ENCODE peak calls at places on chromosome 20, in six cellular contexts. One of them, this sample, is unnamed.

GRCh38 chr20:10922521-10922920 is 248.7 kb upstream of the JAG1 start:
- DNase-seq in WTC11: no peak
- DNase-seq in A549: no peak
- DNase-seq in K562: no peak
- DNase-seq in H1: no peak
- DNase-seq in HepG2: no peak
- DNase-seq in this sample: no peak

GRCh38 chr20:14634666-14635065 is 297.3 kb upstream of the FLRT3 start:
- DNase-seq in WTC11: no peak
- DNase-seq in A549: no peak
- DNase-seq in K562: no peak
- DNase-seq in H1: no peak
- DNase-seq in HepG2: no peak
- DNase-seq in this sample: no peak

GRCh38 chr20:46905364-46906125 is 10.9 kb downstream of the EYA2 start:
- DNase-seq in WTC11: no peak
- DNase-seq in A549: no peak
- DNase-seq in K562: no peak
- DNase-seq in H1: no peak
- DNase-seq in HepG2: no peak
- DNase-seq in this sample: no peak

GRCh38 chr20:6686171-6686570 is 81.3 kb upstream of the BMP2 start:
- DNase-seq in WTC11: no peak
- DNase-seq in A549: no peak
- DNase-seq in K562: no peak
- DNase-seq in H1: no peak
- DNase-seq in HepG2: no peak
- DNase-seq in this sample: no peak

GRCh38 chr20:50271674-50272412 is 81.2 kb downstream of the CEBPB start:
- DNase-seq in WTC11: no peak
- DNase-seq in A549: no peak
- DNase-seq in K562: no peak
- DNase-seq in H1: no peak
- DNase-seq in HepG2: no peak
- DNase-seq in this sample: no peak

GRCh38 chr20:6920991-6921613 is 153.6 kb downstream of the BMP2 start:
- DNase-seq in WTC11: no peak
- DNase-seq in A549: no peak
- DNase-seq in K562: no peak
- DNase-seq in H1: no peak
- DNase-seq in HepG2: no peak
- DNase-seq in this sample: no peak

GRCh38 chr20:38202982-38203293 is 37.9 kb upstream of the TGM2 start:
- DNase-seq in WTC11: no peak
- DNase-seq in A549: no peak
- DNase-seq in K562: no peak
- DNase-seq in H1: no peak
- DNase-seq in HepG2: no peak
- DNase-seq in this sample: no peak

GRCh38 chr20:47464380-47465101 is 37.1 kb upstream of the NCOA3 start:
- DNase-seq in WTC11: no peak
- DNase-seq in A549: peak; percentile 97
- DNase-seq in K562: no peak
- DNase-seq in H1: no peak
- DNase-seq in HepG2: peak; percentile 100
- DNase-seq in this sample: peak; percentile 94

GRCh38 chr20:13525225-13525940 is 113.3 kb downstream of the TASP1 start:
- DNase-seq in WTC11: no peak
- DNase-seq in A549: peak; percentile 83
- DNase-seq in K562: no peak
- DNase-seq in H1: no peak
- DNase-seq in HepG2: peak; percentile 68
- DNase-seq in this sample: peak; percentile 57

DNA sequence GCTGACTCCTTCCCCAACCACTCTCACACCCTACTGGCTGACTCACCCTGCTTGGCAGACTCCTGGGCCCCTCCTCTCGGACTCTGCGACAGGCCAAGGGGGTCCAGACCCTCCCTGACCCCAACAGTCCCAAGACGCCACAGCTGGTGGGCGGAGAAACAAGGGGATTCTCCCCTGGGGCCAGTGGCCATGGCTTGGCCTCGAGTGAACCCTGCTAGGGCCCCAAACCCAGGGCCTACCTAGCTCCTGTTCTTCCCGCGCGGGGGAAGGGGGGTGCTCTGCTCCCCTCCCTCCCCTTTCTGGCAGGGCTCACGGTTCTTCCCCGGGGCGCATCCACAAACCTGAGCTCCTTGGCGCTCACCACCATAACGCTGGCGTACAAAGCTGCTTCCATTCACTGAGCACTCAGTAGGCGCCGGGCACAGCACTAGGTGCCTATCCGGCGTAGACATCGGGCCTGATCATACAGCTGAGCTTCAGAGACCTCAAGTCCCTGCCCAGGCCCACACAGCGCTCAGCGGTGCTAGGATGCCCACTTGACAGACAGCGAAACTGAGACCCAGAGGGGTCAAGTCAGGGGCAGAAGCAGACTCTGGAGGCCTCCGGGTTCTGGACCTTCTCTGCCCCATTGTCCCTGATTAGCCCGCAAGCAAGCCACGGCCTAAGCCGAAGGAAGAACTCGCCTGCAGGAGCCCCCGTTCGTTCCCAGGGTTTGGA is 564 bp downstream of the ADA start:
- DNase-seq in WTC11: no peak
- DNase-seq in A549: no peak
- DNase-seq in K562: no peak
- DNase-seq in H1: no peak
- DNase-seq in HepG2: no peak
- DNase-seq in this sample: peak; percentile 18
- TF ChIP-seq JUN in WTC11: no peak
- TF ChIP-seq JUN in A549: no peak
- TF ChIP-seq JUN in K562: no peak
- TF ChIP-seq JUN in H1: no peak
- TF ChIP-seq JUN in HepG2: no peak
- TF ChIP-seq JUN in this sample: no peak

DNA sequence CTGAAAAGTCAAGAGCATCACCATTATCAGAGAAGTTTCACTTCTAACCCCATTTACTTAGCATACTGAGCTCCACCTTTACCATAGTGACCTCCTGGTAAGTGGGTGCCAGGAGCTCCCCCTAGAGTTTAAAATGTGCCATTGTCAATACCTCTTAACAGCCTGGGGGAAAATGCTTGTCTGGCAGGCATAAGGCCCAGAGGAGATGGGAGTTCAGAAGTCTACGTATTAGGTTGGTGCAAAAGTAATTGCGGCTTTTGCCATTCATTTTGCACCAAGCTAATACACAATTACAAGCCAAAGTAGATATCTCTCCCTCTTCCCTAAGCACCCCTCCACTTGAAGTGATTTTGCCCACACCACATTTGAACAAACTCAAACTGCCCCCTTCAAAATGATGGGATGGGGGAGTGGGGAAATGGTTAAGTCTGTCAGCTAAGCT is 919.0 kb downstream of the KIF16B start:
- DNase-seq in WTC11: peak; percentile 44
- DNase-seq in A549: peak; percentile 42
- DNase-seq in K562: peak; percentile 20
- DNase-seq in H1: peak; percentile 44
- DNase-seq in HepG2: peak; percentile 68
- DNase-seq in this sample: peak; percentile 63
- TF ChIP-seq JUN in WTC11: no peak
- TF ChIP-seq JUN in A549: no peak
- TF ChIP-seq JUN in K562: no peak
- TF ChIP-seq JUN in H1: no peak
- TF ChIP-seq JUN in HepG2: no peak
- TF ChIP-seq JUN in this sample: no peak

GRCh38 chr20:34967421-34967820 is 11.8 kb downstream of the MYH7B start:
- DNase-seq in WTC11: no peak
- DNase-seq in A549: no peak
- DNase-seq in K562: no peak
- DNase-seq in H1: no peak
- DNase-seq in HepG2: no peak
- DNase-seq in this sample: no peak

GRCh38 chr20:34971038-34971872 is 15.6 kb downstream of the MYH7B start:
- DNase-seq in WTC11: no peak
- DNase-seq in A549: no peak
- DNase-seq in K562: no peak
- DNase-seq in H1: no peak
- DNase-seq in HepG2: no peak
- DNase-seq in this sample: no peak

GRCh38 chr20:34971873-34972235 is 16.2 kb downstream of the MYH7B start:
- DNase-seq in WTC11: no peak
- DNase-seq in A549: no peak
- DNase-seq in K562: no peak
- DNase-seq in H1: no peak
- DNase-seq in HepG2: no peak
- DNase-seq in this sample: no peak

GRCh38 chr20:34968020-34968775 is 12.5 kb downstream of the MYH7B start:
- DNase-seq in WTC11: no peak
- DNase-seq in A549: no peak
- DNase-seq in K562: no peak
- DNase-seq in H1: no peak
- DNase-seq in HepG2: no peak
- DNase-seq in this sample: no peak

DNA sequence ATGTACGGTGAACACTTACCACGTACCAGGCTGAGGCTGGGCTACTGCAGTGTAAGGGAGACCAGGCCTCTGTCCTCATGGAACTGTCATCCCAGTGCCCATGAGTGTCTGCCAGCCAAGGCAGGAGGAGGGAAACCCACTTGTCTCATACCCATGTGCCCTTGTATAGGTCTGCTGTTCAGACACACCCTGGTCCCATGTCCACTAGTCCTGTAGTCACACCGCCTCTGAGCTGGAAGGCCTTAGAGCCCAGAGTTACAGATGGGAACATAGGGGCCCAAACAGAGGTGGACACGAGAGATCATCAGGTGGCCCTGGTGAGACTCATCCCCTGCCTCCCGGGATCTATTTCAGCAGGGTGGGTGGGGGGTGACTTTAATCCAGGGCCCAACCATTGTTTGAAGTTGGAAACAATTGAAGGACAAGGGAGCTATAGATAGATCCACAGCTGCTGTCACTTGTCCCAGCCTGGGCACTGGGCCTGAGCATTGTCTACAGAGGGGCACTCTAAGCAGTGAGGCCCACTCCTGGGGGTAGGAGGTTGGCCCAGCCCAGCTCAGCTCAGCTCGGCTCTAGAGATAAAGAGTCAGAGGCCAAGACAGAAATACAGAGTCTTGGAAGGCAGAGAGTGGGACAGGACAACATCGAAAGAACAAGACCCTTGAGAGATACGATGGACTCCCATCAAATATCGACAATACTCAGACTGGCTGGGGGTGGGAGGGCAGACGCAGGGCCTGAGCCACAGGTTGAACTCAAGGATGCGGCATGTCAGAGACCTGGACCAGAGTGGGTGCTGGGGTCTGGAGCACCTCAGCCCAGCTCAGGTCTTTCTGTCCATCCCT is 14.7 kb downstream of the MYH7B start:
- DNase-seq in WTC11: no peak
- DNase-seq in A549: no peak
- DNase-seq in K562: no peak
- DNase-seq in H1: no peak
- DNase-seq in HepG2: no peak
- DNase-seq in this sample: no peak
- TF ChIP-seq JUN in WTC11: no peak
- TF ChIP-seq JUN in A549: no peak
- TF ChIP-seq JUN in K562: no peak
- TF ChIP-seq JUN in H1: no peak
- TF ChIP-seq JUN in HepG2: no peak
- TF ChIP-seq JUN in this sample: no peak

GRCh38 chr20:45701104-45701503 is 734 bp upstream of the WFDC13 start:
- DNase-seq in WTC11: no peak
- DNase-seq in A549: no peak
- DNase-seq in K562: no peak
- DNase-seq in H1: no peak
- DNase-seq in HepG2: no peak
- DNase-seq in this sample: no peak

DNA sequence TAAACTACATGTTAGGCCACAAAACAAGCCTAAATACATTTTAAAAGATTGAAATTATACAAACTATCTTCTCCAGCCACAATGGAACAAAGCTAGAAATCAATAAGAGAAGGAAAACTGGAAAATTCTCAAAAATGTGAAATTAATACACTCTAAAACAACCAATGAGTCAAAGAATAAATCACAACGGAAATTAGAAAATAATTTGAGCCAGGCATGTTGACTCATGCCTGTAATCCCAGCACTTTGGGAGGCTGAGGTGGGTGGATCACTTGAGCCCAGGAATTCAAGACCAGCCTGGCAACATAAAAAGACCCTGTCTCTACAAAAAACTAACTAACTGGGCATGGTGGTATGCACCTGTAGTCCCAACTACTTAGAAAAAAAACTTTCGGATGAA is 6.3 kb upstream of the WFDC13 start:
- DNase-seq in WTC11: no peak
- DNase-seq in A549: no peak
- DNase-seq in K562: no peak
- DNase-seq in H1: no peak
- DNase-seq in HepG2: no peak
- DNase-seq in this sample: no peak
- TF ChIP-seq JUN in WTC11: no peak
- TF ChIP-seq JUN in A549: no peak
- TF ChIP-seq JUN in K562: no peak
- TF ChIP-seq JUN in H1: no peak
- TF ChIP-seq JUN in HepG2: no peak
- TF ChIP-seq JUN in this sample: no peak

DNA sequence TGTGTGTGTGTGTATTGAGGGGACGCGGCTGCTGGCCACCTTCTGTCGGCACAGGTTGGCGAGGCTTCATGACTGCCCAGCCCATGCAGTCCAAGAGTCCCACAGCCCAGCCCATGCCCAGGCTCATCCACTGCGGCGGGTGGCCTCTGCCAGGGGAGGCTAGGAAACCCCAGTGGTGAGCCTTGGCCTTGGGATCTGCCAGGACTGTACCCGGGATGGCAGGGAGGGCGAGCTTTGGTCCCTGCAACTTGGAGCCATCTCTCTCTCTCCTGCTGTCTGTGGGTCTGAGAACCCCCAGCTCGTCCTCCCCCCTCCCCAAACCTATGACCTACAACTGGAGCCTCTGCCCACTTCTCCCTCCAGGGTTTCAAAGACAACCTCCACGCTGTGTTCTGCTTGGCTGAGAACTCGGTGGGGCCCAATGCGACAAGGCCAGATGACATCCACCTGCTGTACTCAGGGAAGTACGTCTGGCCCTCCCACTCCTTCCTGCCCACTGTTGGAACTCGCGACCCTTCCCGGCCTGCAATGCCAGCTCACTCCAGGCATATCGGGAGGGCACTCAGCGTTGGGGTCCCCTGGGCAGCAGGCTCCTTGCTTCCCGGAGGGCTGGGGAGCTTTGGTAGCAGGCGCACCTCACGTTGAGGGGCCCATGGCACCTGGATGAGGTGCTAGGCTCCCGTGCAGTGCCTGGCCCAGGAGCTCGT is 19.7 kb downstream of the NPEPL1 start:
- DNase-seq in WTC11: no peak
- DNase-seq in A549: no peak
- DNase-seq in K562: no peak
- DNase-seq in H1: no peak
- DNase-seq in HepG2: no peak
- DNase-seq in this sample: no peak
- TF ChIP-seq JUN in WTC11: no peak
- TF ChIP-seq JUN in A549: no peak
- TF ChIP-seq JUN in K562: no peak
- TF ChIP-seq JUN in H1: no peak
- TF ChIP-seq JUN in HepG2: no peak
- TF ChIP-seq JUN in this sample: no peak